ENCODE peak calls at places on chromosomes 12 and 14, in four cellular contexts. L is HFFc6, D is NCI-H1092 treated with DMSO at 0.1 percent for 48 hours, A is A549. E is an unnamed sample.

GRCh38 chr12:96986883-96987523 is 79.9 kb downstream of the NEDD1 start:
- DNase-seq in D (no peak), A (peak; percentile 51), L (peak; percentile 7), E (peak; percentile 82)

GRCh38 chr12:46677749-46678148 is 148.0 kb downstream of the SLC38A4 start:
- DNase-seq in A (peak; percentile 70), D (peak; percentile 21), L (peak; percentile 51), E (no peak)

GRCh38 chr12:49956663-49957569 is 4.8 kb upstream of the AQP5 start:
- DNase-seq in L (no peak), A (no peak), D (no peak), E (no peak)

GRCh38 chr14:57066463-57066862 is 202.2 kb downstream of the EXOC5 start:
- DNase-seq in A (no peak), D (no peak), L (no peak), E (no peak)

GRCh38 chr12:57262126-57262822 is 11.3 kb upstream of the STAC3 start:
- DNase-seq in A (no peak), L (no peak), D (no peak), E (no peak)

GRCh38 chr12:59643576-59643975 is 47.7 kb downstream of the SLC16A7 start:
- DNase-seq in L (no peak), D (no peak), A (no peak), E (peak; percentile 74)

GRCh38 chr12:12010277-12011031 is 60.3 kb upstream of the BCL2L14 start:
- DNase-seq in D (no peak), L (peak; percentile 22), A (no peak), E (no peak)

GRCh38 chr12:49342914-49343731 is 3.6 kb upstream of the DNAJC22 start:
- DNase-seq in L (no peak), D (peak; percentile 43), A (peak; percentile 35), E (peak; percentile 62)

GRCh38 chr12:55060470-55060869 is 40.7 kb downstream of the NEUROD4 start:
- DNase-seq in D (no peak), L (no peak), A (no peak), E (no peak)

GRCh38 chr14:70735043-70735442 is 74.3 kb downstream of the MAP3K9 start:
- DNase-seq in A (no peak), L (no peak), D (peak; percentile 49), E (no peak)

GRCh38 chr14:93086441-93087055 is 29.2 kb downstream of the ITPK1 start:
- DNase-seq in A (no peak), D (no peak), L (no peak), E (no peak)

GRCh38 chr14:101440511-101440910 is 120.8 kb upstream of the DIO3 start:
- DNase-seq in A (no peak), D (no peak), L (no peak), E (no peak)

GRCh38 chr12:101875112-101875961 is 2.0 kb upstream of the DRAM1 start:
- DNase-seq in L (no peak), A (no peak), D (no peak), E (no peak)

GRCh38 chr12:32087301-32087700 is 19.3 kb upstream of the BICD1 start:
- DNase-seq in L (no peak), A (no peak), D (no peak), E (no peak)

GRCh38 chr14:55115433-55115832 is 13.6 kb upstream of the LGALS3 start:
- DNase-seq in L (no peak), A (no peak), D (no peak), E (no peak)

GRCh38 chr14:76786556-76786955 is 25.3 kb downstream of the VASH1 start:
- DNase-seq in A (no peak), D (no peak), L (no peak), E (no peak)

E was measured in NCI-H146.